ENCODE peak calls at places on chromosomes 13 and 19, in four cellular contexts. One of them, this sample, is unnamed.

GRCh38 chr19:47573076-47574026 is at the start of gene ZNF541:
- DNase-seq in occipital lobe: peak
- DNase-seq in GM23248: peak
- DNase-seq in T follicular helper cell: peak
- DNase-seq in this sample: no peak

GRCh38 chr19:49949735-49950589 is 11.0 kb downstream of the SIGLEC11 start:
- DNase-seq in occipital lobe: no peak
- DNase-seq in GM23248: peak
- DNase-seq in T follicular helper cell: no peak
- DNase-seq in this sample: no peak

GRCh38 chr19:14559916-14560775 is 11.7 kb downstream of the NDUFB7 start:
- DNase-seq in occipital lobe: no peak
- DNase-seq in GM23248: no peak
- DNase-seq in T follicular helper cell: no peak
- DNase-seq in this sample: no peak

GRCh38 chr13:78762825-78763224 is 103.9 kb upstream of the OBI1 start:
- DNase-seq in occipital lobe: no peak
- DNase-seq in GM23248: no peak
- DNase-seq in T follicular helper cell: no peak
- DNase-seq in this sample: no peak

GRCh38 chr13:106701810-106702341 is 133.9 kb upstream of the ARGLU1 start:
- DNase-seq in occipital lobe: no peak
- DNase-seq in GM23248: no peak
- DNase-seq in T follicular helper cell: no peak
- DNase-seq in this sample: no peak

GRCh38 chr13:85626603-85627002 is 172.6 kb downstream of the SLITRK6 start:
- DNase-seq in occipital lobe: no peak
- DNase-seq in GM23248: no peak
- DNase-seq in T follicular helper cell: no peak
- DNase-seq in this sample: no peak

GRCh38 chr13:44809152-44809551 is 180.1 kb downstream of the NUFIP1 start:
- DNase-seq in occipital lobe: no peak
- DNase-seq in GM23248: no peak
- DNase-seq in T follicular helper cell: no peak
- DNase-seq in this sample: no peak

GRCh38 chr19:55753401-55753800 is 5.5 kb upstream of the RFPL4A start:
- DNase-seq in occipital lobe: no peak
- DNase-seq in GM23248: no peak
- DNase-seq in T follicular helper cell: no peak
- DNase-seq in this sample: no peak

GRCh38 chr19:53813996-53814395 is 10.1 kb downstream of the NLRP12 start:
- DNase-seq in occipital lobe: no peak
- DNase-seq in GM23248: peak
- DNase-seq in T follicular helper cell: no peak
- DNase-seq in this sample: no peak

GRCh38 chr19:51258165-51258564 is 7.3 kb downstream of the SIGLECL1 start:
- DNase-seq in occipital lobe: no peak
- DNase-seq in GM23248: no peak
- DNase-seq in T follicular helper cell: no peak
- DNase-seq in this sample: no peak

GRCh38 chr19:10533656-10534386 is 9.9 kb upstream of the ATG4D start:
- DNase-seq in occipital lobe: no peak
- DNase-seq in GM23248: peak
- DNase-seq in T follicular helper cell: no peak
- DNase-seq in this sample: no peak

GRCh38 chr13:72648513-72649065 is 78.8 kb downstream of the MZT1 start:
- DNase-seq in occipital lobe: no peak
- DNase-seq in GM23248: no peak
- DNase-seq in T follicular helper cell: no peak
- DNase-seq in this sample: no peak

GRCh38 chr19:2613507-2614295 is 88.8 kb downstream of the GNG7 start:
- DNase-seq in occipital lobe: no peak
- DNase-seq in GM23248: peak
- DNase-seq in T follicular helper cell: peak
- DNase-seq in this sample: no peak

GRCh38 chr13:20397896-20398295 is 127.8 kb downstream of the CRYL1 start:
- DNase-seq in occipital lobe: no peak
- DNase-seq in GM23248: no peak
- DNase-seq in T follicular helper cell: no peak
- DNase-seq in this sample: no peak

GRCh38 chr13:113664751-113665581 is 2.1 kb upstream of the GRK1 start:
- DNase-seq in occipital lobe: no peak
- DNase-seq in GM23248: no peak
- DNase-seq in T follicular helper cell: no peak
- DNase-seq in this sample: no peak

GRCh38 chr13:52428295-52428694 is 22.1 kb downstream of the VPS36 start:
- DNase-seq in occipital lobe: no peak
- DNase-seq in GM23248: no peak
- DNase-seq in T follicular helper cell: no peak
- DNase-seq in this sample: no peak

GRCh38 chr19:7863157-7863970 is 10.8 kb downstream of the PRR36 start:
- DNase-seq in occipital lobe: no peak
- DNase-seq in GM23248: no peak
- DNase-seq in T follicular helper cell: no peak
- DNase-seq in this sample: no peak

GRCh38 chr19:37941820-37942515 is 35.0 kb downstream of the SIPA1L3 start:
- DNase-seq in occipital lobe: no peak
- DNase-seq in GM23248: no peak
- DNase-seq in T follicular helper cell: no peak
- DNase-seq in this sample: no peak

GRCh38 chr19:18743281-18743825 is 47.8 kb downstream of the COMP start:
- DNase-seq in occipital lobe: no peak
- DNase-seq in GM23248: no peak
- DNase-seq in T follicular helper cell: no peak
- DNase-seq in this sample: no peak

GRCh38 chr19:13817615-13818371 is 22.6 kb downstream of the ZSWIM4 start:
- DNase-seq in occipital lobe: no peak
- DNase-seq in GM23248: peak
- DNase-seq in T follicular helper cell: no peak
- DNase-seq in this sample: no peak

GRCh38 chr13:26442541-26442940 is 114.9 kb upstream of the WASF3 start:
- DNase-seq in occipital lobe: no peak
- DNase-seq in GM23248: peak
- DNase-seq in T follicular helper cell: no peak
- DNase-seq in this sample: no peak

GRCh38 chr13:111204438-111205177 is 89.5 kb downstream of the ARHGEF7 start:
- DNase-seq in occipital lobe: no peak
- DNase-seq in GM23248: peak
- DNase-seq in T follicular helper cell: no peak
- DNase-seq in this sample: no peak

GRCh38 chr19:42655748-42656147 is 61.0 kb upstream of the CEACAM8 start:
- DNase-seq in occipital lobe: no peak
- DNase-seq in GM23248: peak
- DNase-seq in T follicular helper cell: no peak
- DNase-seq in this sample: no peak

GRCh38 chr13:83327091-83327490 is 555.2 kb downstream of the SLITRK1 start:
- DNase-seq in occipital lobe: no peak
- DNase-seq in GM23248: peak
- DNase-seq in T follicular helper cell: no peak
- DNase-seq in this sample: no peak

GRCh38 chr19:54937926-54938325 is 9.4 kb downstream of the NLRP7 start:
- DNase-seq in occipital lobe: no peak
- DNase-seq in GM23248: no peak
- DNase-seq in T follicular helper cell: no peak
- DNase-seq in this sample: no peak

GRCh38 chr13:106083620-106084350 is 451.7 kb downstream of the EFNB2 start:
- DNase-seq in occipital lobe: no peak
- DNase-seq in GM23248: peak
- DNase-seq in T follicular helper cell: no peak
- DNase-seq in this sample: no peak

GRCh38 chr13:33793726-33794125 is 24.2 kb upstream of the RFC3 start:
- DNase-seq in occipital lobe: no peak
- DNase-seq in GM23248: peak
- DNase-seq in T follicular helper cell: no peak
- DNase-seq in this sample: no peak

GRCh38 chr19:41774515-41774980 is 19.2 kb downstream of the CEACAM6 start:
- DNase-seq in occipital lobe: no peak
- DNase-seq in GM23248: no peak
- DNase-seq in T follicular helper cell: peak
- DNase-seq in this sample: no peak

GRCh38 chr19:49997709-49998108 is 27.5 kb downstream of the VRK3 start:
- DNase-seq in occipital lobe: no peak
- DNase-seq in GM23248: peak
- DNase-seq in T follicular helper cell: no peak
- DNase-seq in this sample: no peak

GRCh38 chr19:18562086-18562485 is 4.4 kb downstream of the KXD1 start:
- DNase-seq in occipital lobe: no peak
- DNase-seq in GM23248: peak
- DNase-seq in T follicular helper cell: no peak
- DNase-seq in this sample: no peak

GRCh38 chr19:30236006-30236405 is 136.2 kb upstream of the ZNF536 start:
- DNase-seq in occipital lobe: peak
- DNase-seq in GM23248: no peak
- DNase-seq in T follicular helper cell: no peak
- DNase-seq in this sample: no peak

GRCh38 chr19:15468675-15469512 is 4.5 kb upstream of the RASAL3 start:
- DNase-seq in occipital lobe: no peak
- DNase-seq in GM23248: no peak
- DNase-seq in T follicular helper cell: no peak
- DNase-seq in this sample: no peak

GRCh38 chr13:51804295-51805172 is 571 bp upstream of the DHRS12 start:
- DNase-seq in occipital lobe: no peak
- DNase-seq in GM23248: peak
- DNase-seq in T follicular helper cell: no peak
- DNase-seq in this sample: no peak

GRCh38 chr13:75486146-75486545 is 4.2 kb upstream of the TBC1D4 start:
- DNase-seq in occipital lobe: no peak
- DNase-seq in GM23248: peak
- DNase-seq in T follicular helper cell: no peak
- DNase-seq in this sample: no peak

GRCh38 chr19:55455576-55456235 is 5.7 kb downstream of the ISOC2 start:
- DNase-seq in occipital lobe: no peak
- DNase-seq in GM23248: no peak
- DNase-seq in T follicular helper cell: no peak
- DNase-seq in this sample: no peak

GRCh38 chr13:77696006-77696862 is 1.3 kb upstream of the SLAIN1 start:
- DNase-seq in occipital lobe: no peak
- DNase-seq in GM23248: no peak
- DNase-seq in T follicular helper cell: no peak
- DNase-seq in this sample: no peak

GRCh38 chr13:99124695-99125334 is 75.8 kb upstream of the UBAC2 start:
- DNase-seq in occipital lobe: no peak
- DNase-seq in GM23248: peak
- DNase-seq in T follicular helper cell: no peak
- DNase-seq in this sample: no peak

This sample was measured in esophagus squamous epithelium.